ENCODE peak calls at places on chromosomes 1 and 21, in ten cellular contexts. Z is A549, R is K562, E is uterus, C is tibial nerve, P is ovary, B is right lobe of liver, N is IMR-90, D is testis, J is esophagus squamous epithelium. I is an unnamed sample.

GRCh38 chr1:34787461-34788420 is 5.1 kb upstream of the GJA4 start:
- DNase-seq in Z (no peak), C (no peak), E (no peak), B (no peak), P (no peak), R (peak), J (no peak), D (no peak), N (peak), I (no peak)

GRCh38 chr1:245589827-245590421 is 435.1 kb downstream of the KIF26B start:
- DNase-seq in P (no peak), C (no peak), Z (no peak), B (no peak), E (no peak), J (no peak), R (no peak), D (no peak), N (no peak), I (no peak)

GRCh38 chr1:36108314-36108713 is 16.7 kb downstream of the COL8A2 start:
- DNase-seq in R (no peak), B (no peak), E (no peak), P (no peak), C (no peak), D (no peak), N (no peak), J (no peak), Z (no peak), I (no peak)

GRCh38 chr1:232142403-232143314 is 487.3 kb downstream of the SIPA1L2 start:
- DNase-seq in D (no peak), B (no peak), C (peak), R (no peak), J (no peak), E (peak), N (peak), Z (peak), P (no peak), I (peak)

GRCh38 chr1:30887485-30888315 is 20.9 kb downstream of the SDC3 start:
- DNase-seq in N (peak), B (no peak), Z (no peak), D (no peak), E (no peak), J (no peak), C (no peak), P (no peak), R (no peak), I (no peak)

GRCh38 chr1:114473796-114474195 is 37.2 kb downstream of the TRIM33 start:
- DNase-seq in R (no peak), E (no peak), Z (no peak), D (no peak), P (no peak), N (no peak), B (no peak), C (no peak), J (no peak), I (no peak)

GRCh38 chr1:32151319-32151787 is 28.1 kb upstream of the TXLNA start:
- DNase-seq in C (no peak), N (peak), B (no peak), P (no peak), E (no peak), D (no peak), Z (no peak), R (no peak), J (no peak), I (peak)

GRCh38 chr1:247531937-247532336 is 4.3 kb downstream of the OR2C3 start:
- DNase-seq in Z (peak), D (no peak), C (no peak), J (no peak), P (no peak), E (no peak), R (peak), N (no peak), B (no peak), I (no peak)

GRCh38 chr1:222335586-222335985 is 212.3 kb downstream of the HHIPL2 start:
- DNase-seq in C (no peak), N (peak), D (no peak), Z (no peak), E (no peak), R (no peak), P (no peak), B (no peak), J (no peak), I (no peak)

GRCh38 chr1:152442291-152442690 is 28.2 kb upstream of the CRNN start:
- DNase-seq in P (no peak), C (no peak), B (no peak), R (no peak), D (no peak), E (no peak), J (no peak), N (no peak), Z (no peak), I (no peak)

GRCh38 chr1:146036990-146037646 is 15.6 kb upstream of the HJV start:
- DNase-seq in C (peak), R (peak), B (peak), J (no peak), D (peak), P (peak), N (peak), E (peak), Z (peak), I (no peak)

GRCh38 chr1:231690072-231690471 is 63.5 kb downstream of the DISC1 start:
- DNase-seq in N (no peak), J (no peak), C (no peak), D (no peak), R (no peak), P (no peak), E (no peak), Z (no peak), B (no peak), I (no peak)

GRCh38 chr1:2494323-2494693 is 18.2 kb downstream of the PLCH2 start:
- DNase-seq in P (no peak), N (peak), E (peak), R (no peak), B (peak), J (no peak), C (peak), Z (peak), D (no peak), I (peak)

GRCh38 chr1:23065385-23065784 is 46.1 kb downstream of the KDM1A start:
- DNase-seq in Z (no peak), C (no peak), D (no peak), R (no peak), E (no peak), J (no peak), N (no peak), B (no peak), P (no peak), I (no peak)

GRCh38 chr1:9600861-9601834 is 12.4 kb downstream of the TMEM201 start:
- DNase-seq in D (no peak), E (no peak), N (no peak), J (no peak), C (no peak), B (no peak), P (no peak), Z (no peak), R (no peak), I (no peak)

GRCh38 chr1:90821793-90822359 is 104.8 kb upstream of the BARHL2 start:
- DNase-seq in C (no peak), P (no peak), J (no peak), R (no peak), Z (no peak), B (no peak), D (no peak), N (no peak), E (no peak), I (no peak)

GRCh38 chr1:156571261-156571958 is 955 bp downstream of the IQGAP3 start:
- DNase-seq in Z (peak), J (no peak), E (no peak), N (peak), B (no peak), P (no peak), R (peak), C (no peak), D (no peak), I (peak)

GRCh38 chr1:65027699-65028358 is 61.5 kb upstream of the JAK1 start:
- DNase-seq in Z (no peak), J (no peak), P (peak), B (peak), E (peak), D (peak), N (no peak), C (peak), R (no peak), I (no peak)

GRCh38 chr21:38352536-38353219 is 95.9 kb downstream of the KCNJ15 start:
- DNase-seq in P (no peak), R (peak), J (no peak), N (peak), B (no peak), Z (peak), C (peak), E (no peak), D (peak), I (peak)

GRCh38 chr1:184882649-184883303 is 91.5 kb downstream of the NIBAN1 start:
- DNase-seq in E (peak), P (no peak), J (no peak), C (no peak), D (no peak), N (no peak), Z (no peak), B (no peak), R (no peak), I (no peak)

GRCh38 chr1:200224315-200224714 is 185.5 kb downstream of the ZNF281 start:
- DNase-seq in R (no peak), E (no peak), J (no peak), D (no peak), Z (no peak), P (no peak), N (peak), B (no peak), C (no peak), I (no peak)

GRCh38 chr1:63316540-63316939 is 5.8 kb upstream of the FOXD3 start:
- DNase-seq in D (no peak), N (no peak), C (no peak), P (no peak), Z (no peak), J (no peak), E (no peak), B (no peak), R (no peak), I (no peak)

GRCh38 chr21:35139382-35139715 is 90.2 kb upstream of the RUNX1 start:
- DNase-seq in D (no peak), B (no peak), J (no peak), E (no peak), Z (no peak), C (no peak), N (no peak), P (no peak), R (no peak), I (no peak)

GRCh38 chr1:186304982-186305949 is 69.8 kb downstream of the TPR start:
- DNase-seq in N (peak), Z (peak), J (no peak), C (no peak), B (no peak), R (peak), P (no peak), E (no peak), D (no peak), I (no peak)

GRCh38 chr1:26225033-26225831 is 8.8 kb upstream of the CEP85 start:
- DNase-seq in Z (no peak), D (peak), P (peak), E (peak), N (no peak), R (peak), C (peak), J (no peak), B (peak), I (no peak)

GRCh38 chr1:112665857-112666256 is 8.6 kb upstream of the MOV10 start:
- DNase-seq in Z (no peak), B (no peak), P (no peak), D (no peak), R (no peak), C (no peak), E (no peak), J (no peak), N (no peak), I (no peak)

GRCh38 chr1:184801503-184801902 is 46.8 kb upstream of the EDEM3 start:
- DNase-seq in B (peak), C (peak), N (peak), Z (peak), E (no peak), P (no peak), J (no peak), R (no peak), D (no peak), I (no peak)

GRCh38 chr1:102550729-102551384 is 554.1 kb upstream of the OLFM3 start:
- DNase-seq in B (no peak), Z (peak), C (no peak), P (no peak), N (peak), E (no peak), J (no peak), D (peak), R (no peak), I (no peak)

GRCh38 chr1:176656257-176656995 is 193.5 kb downstream of the PAPPA2 start:
- DNase-seq in B (no peak), D (no peak), J (no peak), N (peak), P (no peak), R (no peak), C (no peak), E (peak), Z (no peak), I (peak)

GRCh38 chr1:164905891-164906290 is 346.9 kb downstream of the PBX1 start:
- DNase-seq in P (no peak), N (no peak), J (no peak), B (no peak), C (no peak), E (no peak), D (no peak), Z (no peak), R (no peak), I (no peak)

GRCh38 chr21:37687001-37687400 is 229.3 kb downstream of the KCNJ6 start:
- DNase-seq in P (no peak), J (no peak), C (no peak), R (no peak), E (peak), D (no peak), N (no peak), Z (no peak), B (no peak), I (no peak)

GRCh38 chr1:165936542-165936941 is 109.1 kb downstream of the UCK2 start:
- DNase-seq in R (no peak), E (no peak), J (no peak), B (no peak), P (no peak), C (no peak), Z (no peak), N (no peak), D (no peak), I (no peak)

GRCh38 chr21:41616063-41616591 is 108.2 kb upstream of the TMPRSS2 start:
- DNase-seq in P (no peak), Z (no peak), B (no peak), E (no peak), R (no peak), D (no peak), J (no peak), C (no peak), N (peak), I (peak)

GRCh38 chr1:56638248-56638647 is 6.9 kb upstream of the PRKAA2 start:
- DNase-seq in N (no peak), R (no peak), E (no peak), C (no peak), D (no peak), B (no peak), P (no peak), Z (no peak), J (no peak), I (no peak)

GRCh38 chr1:45802343-45803298 is 791 bp upstream of the MAST2 start:
- DNase-seq in N (peak), P (peak), R (peak), E (peak), Z (peak), C (peak), D (peak), B (no peak), J (peak), I (peak)

GRCh38 chr21:25396135-25396711 is 211.1 kb downstream of the MRPL39 start:
- DNase-seq in P (no peak), B (no peak), J (no peak), N (no peak), C (no peak), D (no peak), Z (no peak), R (no peak), E (no peak), I (no peak)
- TF ChIP-seq POLR2A in P (no peak), B (no peak), J (no peak), N (no peak), C (no peak), D (no peak), Z (no peak), R (no peak), E (no peak), I (no peak)

GRCh38 chr1:211329764-211330201 is 3.1 kb downstream of the TRAF5 start:
- DNase-seq in J (no peak), D (no peak), N (no peak), C (no peak), E (no peak), Z (no peak), P (no peak), B (no peak), R (no peak), I (no peak)
- TF ChIP-seq POLR2A in J (no peak), D (no peak), N (no peak), C (no peak), E (no peak), Z (no peak), P (no peak), B (no peak), R (no peak), I (no peak)

DNA sequence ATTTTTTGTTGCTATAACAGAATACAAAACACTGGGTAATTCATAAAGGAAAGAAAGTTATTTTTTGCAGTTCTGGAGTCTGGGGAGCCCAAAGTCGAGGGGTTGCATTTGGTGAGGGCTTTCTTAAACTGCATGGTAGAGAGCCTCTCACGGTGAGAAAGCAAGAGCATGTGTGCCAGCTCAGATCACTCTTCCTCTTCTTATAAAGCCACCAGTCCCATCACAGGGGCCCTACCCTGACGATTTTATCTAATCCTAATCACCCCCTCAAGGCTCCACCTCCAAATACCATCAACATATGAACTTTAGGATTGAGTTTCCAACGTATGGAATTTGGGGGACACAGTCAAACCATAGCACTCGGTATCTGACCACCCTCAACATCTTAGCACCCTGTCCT is 1.0 kb upstream of the STRIP1 start:
- DNase-seq in N (no peak), P (no peak), B (no peak), Z (no peak), C (no peak), R (no peak), J (no peak), D (no peak), E (no peak), I (no peak)
- TF ChIP-seq POLR2A in N (no peak), P (no peak), B (no peak), Z (no peak), C (no peak), R (no peak), J (no peak), D (no peak), E (no peak), I (no peak)

GRCh38 chr1:109495738-109496137 is 1.8 kb downstream of the CYB561D1 start:
- DNase-seq in P (no peak), C (no peak), R (no peak), B (no peak), Z (no peak), D (no peak), J (no peak), E (no peak), N (no peak), I (no peak)

GRCh38 chr1:109493227-109493626 is 667 bp upstream of the CYB561D1 start:
- DNase-seq in B (peak), R (no peak), Z (no peak), N (no peak), E (no peak), C (no peak), P (no peak), D (no peak), J (no peak), I (no peak)

GRCh38 chr1:109490934-109491302 is 3.0 kb upstream of the CYB561D1 start:
- DNase-seq in B (no peak), E (no peak), P (no peak), Z (no peak), R (no peak), J (no peak), N (no peak), C (no peak), D (no peak), I (no peak)

GRCh38 chr1:109491372-109491771 is 2.5 kb upstream of the CYB561D1 start:
- DNase-seq in Z (no peak), C (no peak), E (no peak), J (no peak), D (no peak), P (no peak), R (no peak), B (no peak), N (no peak), I (no peak)

GRCh38 chr1:109493805-109494539 is at the start of gene CYB561D1:
- DNase-seq in R (peak), B (peak), P (peak), E (peak), D (peak), C (peak), N (peak), J (peak), Z (peak), I (peak)
- TF ChIP-seq POLR2A in R (peak), B (peak), P (peak), E (peak), D (no peak), C (peak), N (no peak), J (no peak), Z (peak), I (peak)

DNA sequence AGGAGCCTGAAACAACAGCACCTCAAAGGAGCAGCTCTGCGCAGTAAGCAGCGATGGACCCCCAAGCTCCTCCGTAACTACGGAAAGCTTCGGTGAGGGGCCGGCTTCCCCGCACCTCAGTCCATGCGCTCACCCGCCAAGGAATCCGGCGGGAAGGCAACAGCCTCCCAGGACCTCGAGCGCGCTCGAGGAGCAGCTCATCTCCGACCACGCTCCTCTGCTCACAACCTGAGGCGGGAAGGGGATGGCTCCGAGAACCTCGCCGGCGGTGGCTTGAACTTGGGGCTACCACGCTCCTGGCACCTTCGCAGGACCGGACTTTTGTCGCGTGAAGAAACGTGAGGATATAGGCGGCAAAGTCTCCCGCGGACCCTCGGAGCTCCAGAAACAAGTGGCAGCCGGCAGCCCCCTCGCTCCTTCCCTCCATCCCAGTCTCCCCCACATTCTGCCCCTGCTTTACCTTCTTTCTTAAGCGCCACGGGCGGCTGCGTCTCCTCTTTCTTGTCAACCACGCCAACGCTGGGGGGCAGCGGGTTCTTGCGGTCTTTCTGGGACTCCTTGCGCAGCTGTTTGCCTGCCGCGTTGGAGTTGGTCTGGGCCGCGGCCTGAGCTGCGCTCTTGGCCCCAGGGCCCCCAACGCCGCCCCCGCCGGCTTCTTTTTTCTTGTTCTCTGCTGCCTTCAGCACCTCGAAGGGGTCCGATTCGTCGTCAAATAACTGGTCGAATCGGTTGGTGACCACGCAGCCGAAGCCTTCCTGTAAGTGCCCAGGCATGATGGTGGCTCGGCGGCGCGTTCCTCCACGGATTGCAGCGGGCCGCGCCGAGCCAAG is 459 bp downstream of the SERBP1 start:
- DNase-seq in E (peak), Z (peak), D (peak), P (peak), J (no peak), C (no peak), B (peak), N (no peak), R (peak), I (no peak)
- TF ChIP-seq POLR2A in E (no peak), Z (peak), D (no peak), P (no peak), J (no peak), C (peak), B (no peak), N (no peak), R (no peak), I (peak)

DNA sequence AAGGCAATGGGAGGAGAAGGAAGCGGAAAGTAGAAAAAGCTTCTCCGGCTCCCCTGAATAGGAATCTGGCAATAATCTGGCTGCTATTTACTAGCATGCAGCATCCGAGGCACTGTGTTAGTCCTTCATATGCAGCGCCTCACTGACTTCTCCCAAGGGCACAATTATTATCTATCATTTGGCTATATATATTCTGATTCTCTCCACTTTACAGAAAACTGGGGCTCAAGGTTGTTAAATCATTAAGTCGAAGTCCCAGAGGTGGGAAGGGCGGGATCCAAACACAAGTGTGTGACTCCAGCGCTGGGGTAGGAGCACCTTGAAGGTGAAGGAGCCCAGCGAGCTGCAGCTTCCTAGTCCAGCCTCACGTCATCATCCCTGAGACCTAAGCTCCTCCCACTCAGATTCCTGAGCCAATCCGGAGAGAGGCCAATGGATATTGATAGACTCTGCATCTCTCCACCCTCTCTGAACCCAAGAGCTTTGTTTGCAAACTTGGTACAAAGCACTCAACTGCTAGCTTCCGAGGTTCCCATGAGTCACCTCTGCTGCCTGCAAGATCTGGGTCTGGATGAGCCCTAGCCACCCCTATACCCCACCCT is 16.6 kb upstream of the EYA3 start:
- DNase-seq in B (no peak), E (no peak), Z (peak), P (no peak), R (peak), D (peak), J (no peak), C (no peak), N (peak), I (peak)
- TF ChIP-seq POLR2A in B (no peak), E (no peak), Z (no peak), P (no peak), R (peak), D (no peak), J (no peak), C (no peak), N (no peak), I (no peak)

GRCh38 chr1:59433440-59433813 is 136.5 kb downstream of the FGGY start:
- DNase-seq in P (no peak), C (peak), B (no peak), R (no peak), Z (no peak), N (no peak), E (no peak), J (no peak), D (no peak), I (no peak)
- TF ChIP-seq POLR2A in P (no peak), C (no peak), B (no peak), R (no peak), Z (no peak), N (no peak), E (no peak), J (no peak), D (no peak), I (no peak)

I was measured in H54.